ENCODE peak calls at places on chromosome 22, in seven cellular contexts. K is left ventricle myocardium inferior, A is brain microvascular endothelial cell, W is A549, I is BE2C, E is uterus, H is cardiac muscle cell. F is an unnamed sample.
A peak's percentile ranks its signal among the peaks of the same experiment; 100 is the strongest.

GRCh38 chr22:30328466-30329049 is 1.8 kb upstream of the TBC1D10A start:
- DNase-seq in K (no peak), A (no peak), W (no peak), I (no peak), E (no peak), H (peak; percentile 10), F (no peak)

GRCh38 chr22:31938258-31938657 is 6.1 kb upstream of the YWHAH start:
- DNase-seq in K (no peak), A (no peak), W (no peak), I (no peak), E (no peak), H (no peak), F (no peak)

GRCh38 chr22:19070397-19071169 is 51.6 kb downstream of the DGCR2 start:
- DNase-seq in K (no peak), A (no peak), W (no peak), I (no peak), E (no peak), H (no peak), F (no peak)

GRCh38 chr22:43066134-43066533 is 23.1 kb downstream of the TTLL1 start:
- DNase-seq in K (peak; percentile 26), A (no peak), W (no peak), I (peak; percentile 35), E (no peak), H (no peak), F (no peak)

GRCh38 chr22:23305922-23306374 is 125.6 kb downstream of the BCR start:
- DNase-seq in K (peak; percentile 79), A (peak; percentile 89), W (no peak), I (peak; percentile 88), E (peak; percentile 77), H (no peak), F (peak; percentile 77)

GRCh38 chr22:32823024-32823730 is 21.7 kb downstream of the TIMP3 start:
- DNase-seq in K (no peak), A (no peak), W (peak; percentile 25), I (peak; percentile 54), E (peak; percentile 43), H (peak; percentile 66), F (no peak)

GRCh38 chr22:43110927-43111623 is 525 bp downstream of the BIK start:
- DNase-seq in K (no peak), A (no peak), W (no peak), I (no peak), E (no peak), H (peak; percentile 34), F (no peak)

GRCh38 chr22:25692965-25693565 is 48.9 kb upstream of the MYO18B start:
- DNase-seq in K (no peak), A (no peak), W (no peak), I (no peak), E (no peak), H (no peak), F (no peak)

GRCh38 chr22:33811686-33812085 is 108.6 kb downstream of the LARGE1 start:
- DNase-seq in K (peak; percentile 39), A (peak; percentile 4), W (no peak), I (no peak), E (peak; percentile 90), H (peak; percentile 15), F (peak; percentile 84)

GRCh38 chr22:27409299-27409698 is 392.3 kb downstream of the MN1 start:
- DNase-seq in K (no peak), A (no peak), W (no peak), I (no peak), E (no peak), H (no peak), F (no peak)
- TF ChIP-seq CTCF in K (no peak), A (peak; percentile 51), W (no peak), I (no peak), E (no peak), H (no peak), F (no peak)

GRCh38 chr22:46145896-46146295 is 4.4 kb upstream of the PPARA start:
- DNase-seq in K (no peak), A (no peak), W (no peak), I (no peak), E (no peak), H (no peak), F (no peak)

GRCh38 chr22:46145361-46145851 is 4.9 kb upstream of the PPARA start:
- DNase-seq in K (no peak), A (no peak), W (no peak), I (no peak), E (no peak), H (no peak), F (peak; percentile 74)

GRCh38 chr22:46147061-46147460 is 3.3 kb upstream of the PPARA start:
- DNase-seq in K (no peak), A (no peak), W (no peak), I (no peak), E (no peak), H (no peak), F (no peak)

GRCh38 chr22:46147471-46148267 is 2.7 kb upstream of the PPARA start:
- DNase-seq in K (peak; percentile 69), A (no peak), W (no peak), I (no peak), E (no peak), H (no peak), F (no peak)

DNA sequence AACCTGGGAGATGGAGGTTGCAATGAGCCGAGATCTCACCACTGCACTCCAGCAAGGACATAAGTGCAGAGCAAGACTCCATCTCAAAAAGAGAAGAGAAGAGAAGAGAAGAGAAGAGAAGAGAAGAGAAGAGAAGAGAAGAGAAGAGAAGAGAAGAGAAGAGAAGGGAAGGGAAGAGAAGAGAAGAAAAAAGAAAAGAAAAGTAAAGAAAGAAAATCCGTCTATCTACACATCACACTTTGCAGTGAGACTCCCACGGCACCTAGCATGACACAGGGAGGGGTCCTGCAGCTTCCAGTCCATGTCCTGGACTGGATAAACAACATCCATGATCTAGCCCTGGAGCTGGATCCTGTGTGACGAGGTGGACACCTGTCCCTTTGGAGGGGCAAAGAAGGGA is 4.0 kb upstream of the PPARA start:
- DNase-seq in K (no peak), A (no peak), W (no peak), I (no peak), E (no peak), H (no peak), F (no peak)
- TF ChIP-seq CTCF in K (no peak), A (no peak), W (no peak), I (no peak), E (no peak), H (no peak), F (no peak)

GRCh38 chr22:39530692-39531331 is 1.7 kb downstream of the RPS19BP1 start:
- DNase-seq in K (no peak), A (peak; percentile 32), W (no peak), I (peak; percentile 67), E (no peak), H (peak; percentile 44), F (no peak)
- TF ChIP-seq CTCF in K (peak; percentile 17), A (peak; percentile 53), W (no peak), I (peak; percentile 52), E (no peak), H (peak; percentile 36), F (no peak)

DNA sequence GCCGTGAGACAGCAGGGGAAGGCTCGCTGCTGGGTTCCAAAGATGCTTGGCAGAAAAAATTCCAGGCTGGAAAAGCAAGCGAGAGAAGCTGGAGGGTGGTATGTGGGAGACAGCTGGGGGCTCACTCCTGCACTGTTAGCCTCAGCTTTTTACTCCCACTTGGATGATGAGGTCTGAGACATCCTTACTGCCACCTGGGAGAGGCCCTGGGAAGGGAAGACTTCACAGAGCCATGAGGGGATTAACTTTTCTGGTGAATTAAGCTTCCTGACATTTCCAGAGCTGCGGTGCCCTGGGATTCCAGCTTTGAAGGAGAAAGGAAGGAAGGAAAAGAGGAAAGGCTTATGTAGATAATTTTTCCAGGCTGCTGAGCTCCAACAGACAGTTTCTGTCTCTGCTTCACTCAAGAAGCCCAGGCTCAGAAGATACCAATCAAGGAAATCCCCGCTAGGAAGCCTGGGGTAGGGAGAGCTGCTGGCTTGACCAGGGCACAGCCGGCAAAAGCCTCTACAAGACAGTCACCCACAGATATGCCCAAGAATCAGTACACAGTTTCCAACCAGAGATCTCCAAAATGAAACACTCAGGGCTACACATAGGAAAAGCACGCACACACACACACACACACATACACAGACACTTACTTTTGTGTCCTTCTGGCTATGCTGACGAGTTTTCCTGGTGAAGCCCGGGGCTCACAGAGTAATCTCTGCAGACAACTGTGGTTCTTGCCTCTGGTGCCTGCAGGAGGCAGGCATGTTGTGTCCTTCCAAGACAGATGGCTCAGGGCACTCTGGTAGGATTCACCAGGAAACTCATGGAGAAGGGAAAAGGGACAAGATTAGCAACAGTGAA is 907 bp downstream of the MCHR1 start:
- DNase-seq in K (no peak), A (peak; percentile 9), W (no peak), I (peak; percentile 54), E (no peak), H (no peak), F (no peak)
- TF ChIP-seq CTCF in K (no peak), A (peak; percentile 38), W (no peak), I (peak; percentile 60), E (no peak), H (peak; percentile 21), F (no peak)

GRCh38 chr22:49929553-49929979 is 11.1 kb downstream of the CRELD2 start:
- DNase-seq in K (peak; percentile 60), A (no peak), W (no peak), I (peak; percentile 76), E (peak; percentile 46), H (peak; percentile 74), F (no peak)
- TF ChIP-seq CTCF in K (peak; percentile 93), A (peak; percentile 43), W (peak; percentile 87), I (peak; percentile 37), E (peak; percentile 62), H (peak; percentile 47), F (peak; percentile 92)

GRCh38 chr22:49345896-49346295 is 481.8 kb downstream of the BRD1 start:
- DNase-seq in K (no peak), A (no peak), W (no peak), I (no peak), E (no peak), H (no peak), F (peak; percentile 18)

GRCh38 chr22:49340406-49340805 is 487.3 kb downstream of the BRD1 start:
- DNase-seq in K (no peak), A (no peak), W (no peak), I (no peak), E (no peak), H (no peak), F (peak; percentile 36)

GRCh38 chr22:49347376-49347775 is 480.3 kb downstream of the BRD1 start:
- DNase-seq in K (no peak), A (no peak), W (no peak), I (no peak), E (no peak), H (no peak), F (peak; percentile 42)

GRCh38 chr22:49348631-49349030 is 479.0 kb downstream of the BRD1 start:
- DNase-seq in K (no peak), A (no peak), W (no peak), I (no peak), E (no peak), H (no peak), F (peak; percentile 33)

DNA sequence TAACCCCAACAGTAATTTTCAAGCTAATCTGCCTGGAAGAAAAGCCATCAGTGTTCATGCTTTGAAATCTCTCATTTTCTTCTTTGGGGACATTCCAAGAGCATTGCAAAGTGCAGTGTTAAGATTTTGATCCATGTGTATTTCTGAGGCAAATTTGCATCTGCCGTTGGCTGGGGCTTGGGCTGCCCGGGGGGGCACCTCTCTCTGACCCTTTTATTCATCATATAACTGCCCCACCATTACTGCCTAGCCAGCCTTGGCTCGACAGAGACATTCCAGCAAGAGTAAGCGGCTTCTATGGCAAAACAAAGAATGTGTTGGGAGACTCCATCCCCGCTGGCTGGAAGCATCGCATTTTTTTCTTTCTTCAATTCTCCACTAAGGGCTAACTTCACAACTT is 483.5 kb downstream of the BRD1 start:
- DNase-seq in K (no peak), A (no peak), W (no peak), I (no peak), E (no peak), H (no peak), F (no peak)
- TF ChIP-seq CTCF in K (no peak), A (no peak), W (no peak), I (no peak), E (no peak), H (no peak), F (no peak)

GRCh38 chr22:36175892-36176291 is 15.3 kb upstream of the APOL3 start:
- DNase-seq in K (no peak), A (no peak), W (peak; percentile 13), I (no peak), E (no peak), H (no peak), F (no peak)
- TF ChIP-seq CTCF in K (no peak), A (no peak), W (no peak), I (peak; percentile 18), E (no peak), H (no peak), F (no peak)